ENCODE peak calls at places on chromosomes 12 and 14, in ten cellular contexts. J, L, V, G, H, B, K, N, T and P are unnamed samples.

GRCh38 chr12:64706366-64706765 is 52.8 kb downstream of the GNS start:
- DNase-seq in N (no peak), L (no peak), T (no peak), B (no peak), K (no peak), H (no peak), G (peak), V (peak), J (no peak), P (no peak)

GRCh38 chr12:41917181-41917580 is 227.5 kb downstream of the GXYLT1 start:
- DNase-seq in T (no peak), K (no peak), L (no peak), H (no peak), N (no peak), J (no peak), G (no peak), V (no peak), B (no peak), P (no peak)

GRCh38 chr14:41505491-41505890 is 101.2 kb upstream of the LRFN5 start:
- DNase-seq in V (no peak), N (no peak), G (no peak), L (no peak), J (no peak), H (no peak), T (peak), K (no peak), B (no peak), P (no peak)

GRCh38 chr12:41250748-41251147 is 62.6 kb downstream of the PDZRN4 start:
- DNase-seq in L (no peak), K (no peak), B (no peak), V (peak), H (no peak), T (peak), N (no peak), G (peak), J (no peak), P (no peak)

GRCh38 chr14:75487155-75487671 is 35.1 kb upstream of the BATF start:
- DNase-seq in G (no peak), L (no peak), B (no peak), T (no peak), N (no peak), K (no peak), H (no peak), J (no peak), V (no peak), P (no peak)

GRCh38 chr12:12883369-12884001 is 7.9 kb upstream of the GPRC5A start:
- DNase-seq in V (peak), N (no peak), K (peak), H (no peak), B (no peak), T (peak), J (no peak), G (peak), L (peak), P (no peak)

GRCh38 chr12:126708492-126708896 is 1558.5 kb upstream of the TMEM132C start:
- DNase-seq in H (no peak), B (no peak), J (no peak), N (no peak), T (peak), G (peak), L (no peak), V (peak), K (no peak), P (no peak)

GRCh38 chr12:21697829-21698630 is 40.4 kb upstream of the LDHB start:
- DNase-seq in H (no peak), J (no peak), V (peak), L (no peak), G (peak), N (no peak), T (peak), B (no peak), K (no peak), P (no peak)

GRCh38 chr12:101738920-101739665 is at the start of gene SYCP3:
- DNase-seq in B (no peak), L (no peak), T (no peak), G (no peak), V (no peak), N (no peak), K (no peak), H (no peak), J (no peak), P (no peak)

GRCh38 chr12:7092229-7092985 is at the start of gene C1R:
- DNase-seq in N (peak), J (peak), T (peak), L (peak), H (peak), G (peak), B (peak), K (peak), V (peak), P (peak)

GRCh38 chr14:52563120-52563519 is 10.5 kb downstream of the GPR137C start:
- DNase-seq in J (no peak), L (no peak), G (no peak), K (no peak), N (no peak), H (no peak), V (peak), T (peak), B (no peak), P (no peak)

DNA sequence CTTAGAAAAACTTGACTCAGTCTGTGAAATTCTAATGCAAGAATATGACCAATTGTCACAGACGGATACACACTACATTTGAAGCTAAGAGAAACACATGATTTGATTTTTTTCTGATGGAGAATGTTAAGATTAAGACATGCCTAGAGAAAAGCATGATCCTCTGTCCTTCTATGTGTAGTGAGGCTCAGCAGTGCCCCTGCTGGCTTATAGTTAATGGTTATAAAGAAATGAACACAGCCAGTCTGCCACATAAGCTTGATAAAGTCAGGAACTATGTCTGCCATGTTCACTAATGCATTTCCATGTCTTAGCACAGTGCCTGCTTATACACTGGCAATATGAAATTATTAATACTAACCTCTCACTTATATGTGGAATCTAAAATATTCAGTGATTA is 168.1 kb upstream of the DAAM1 start:
- DNase-seq in J (peak), H (no peak), B (no peak), N (no peak), L (no peak), T (peak), V (peak), K (no peak), G (peak), P (no peak)
- TF ChIP-seq CTCF in J (peak), H (no peak), B (peak), N (peak), L (peak), T (peak), V (peak), K (peak), G (peak), P (peak)

GRCh38 chr12:132687211-132688164 is at the start of the genes POLE and PXMP2:
- DNase-seq in G (peak), B (peak), V (peak), N (peak), H (peak), K (peak), L (peak), J (peak), T (peak), P (peak)
- TF ChIP-seq CTCF in G (no peak), B (no peak), V (no peak), N (no peak), H (no peak), K (no peak), L (no peak), J (no peak), T (no peak), P (peak)

GRCh38 chr14:64801046-64801445 is 78.7 kb downstream of the SPTB start:
- DNase-seq in T (no peak), K (no peak), L (no peak), G (no peak), V (no peak), H (no peak), J (no peak), B (no peak), N (no peak), P (no peak)

GRCh38 chr14:64800000-64800399 is 79.7 kb downstream of the SPTB start:
- DNase-seq in G (peak), J (no peak), L (peak), B (no peak), K (peak), V (peak), H (no peak), N (peak), T (peak), P (no peak)

GRCh38 chr14:64804754-64805260 is 74.9 kb downstream of the SPTB start:
- DNase-seq in G (no peak), J (no peak), T (no peak), K (no peak), N (no peak), B (no peak), L (no peak), H (no peak), V (no peak), P (no peak)

GRCh38 chr14:64799555-64799954 is 80.2 kb downstream of the SPTB start:
- DNase-seq in T (no peak), B (no peak), G (no peak), V (no peak), J (no peak), N (no peak), H (no peak), K (no peak), L (no peak), P (no peak)

GRCh38 chr14:64801800-64802199 is 77.9 kb downstream of the SPTB start:
- DNase-seq in B (no peak), V (peak), G (peak), N (peak), K (peak), T (peak), J (peak), L (no peak), H (no peak), P (no peak)
- TF ChIP-seq CTCF in B (peak), V (peak), G (peak), N (peak), K (peak), T (peak), J (peak), L (no peak), H (no peak), P (peak)

GRCh38 chr14:23182372-23183014 is 967 bp downstream of the SLC7A8 start:
- DNase-seq in H (no peak), V (no peak), N (peak), K (no peak), B (peak), J (no peak), L (peak), G (no peak), T (no peak), P (peak)
- TF ChIP-seq CTCF in H (no peak), V (no peak), N (no peak), K (no peak), B (no peak), J (no peak), L (no peak), G (no peak), T (no peak), P (no peak)